ENCODE peak calls at places on chromosomes 11 and 22, in ten cellular contexts. Z is PC-3, B is BE2C, H is neural progenitor cell, T is uterus, G is pancreas, J is adrenal gland, O is right atrium auricular region, E is psoas muscle, D is mammary epithelial cell. I is an unnamed sample. For H3K4me1, the result is how much of the 10 kb centered on the place peaks cover.

GRCh38 chr22:23533771-23534191 is 46.3 kb downstream of the IGLL1 start:
- DNase-seq in Z (no peak), B (no peak), H (no peak), T (no peak), G (peak), J (no peak), O (no peak), E (no peak), D (no peak), I (no peak)

GRCh38 chr11:8760896-8761295 is 78.3 kb downstream of the RPL27A start:
- DNase-seq in Z (no peak), B (no peak), H (no peak), T (no peak), G (no peak), J (no peak), O (no peak), E (no peak), D (no peak), I (no peak)

GRCh38 chr11:69215784-69216415 is 60.2 kb downstream of the SMIM38 start:
- DNase-seq in Z (peak), B (no peak), H (no peak), T (no peak), G (no peak), J (no peak), O (no peak), E (no peak), D (peak), I (no peak)

GRCh38 chr22:24156146-24156914 is 25.0 kb upstream of the SUSD2 start:
- DNase-seq in Z (peak), B (peak), H (peak), T (no peak), G (peak), J (no peak), O (no peak), E (no peak), D (peak), I (peak)

GRCh38 chr22:26406118-26406517 is 22.9 kb upstream of the ASPHD2 start:
- DNase-seq in Z (peak), B (peak), H (no peak), T (no peak), G (no peak), J (no peak), O (no peak), E (no peak), D (no peak), I (no peak)

GRCh38 chr22:26234267-26234666 is 65.0 kb downstream of the SEZ6L start:
- DNase-seq in Z (no peak), B (no peak), H (no peak), T (no peak), G (no peak), J (no peak), O (no peak), E (no peak), D (no peak), I (no peak)

GRCh38 chr22:19974233-19974861 is 32.7 kb upstream of the TXNRD2 start:
- DNase-seq in Z (peak), B (peak), H (peak), T (no peak), G (no peak), J (no peak), O (no peak), E (no peak), D (no peak), I (peak)

GRCh38 chr11:102139081-102139498 is 28.8 kb downstream of the YAP1 start:
- DNase-seq in Z (peak), B (no peak), H (no peak), T (peak), G (no peak), J (no peak), O (no peak), E (no peak), D (peak), I (no peak)

GRCh38 chr11:12418019-12418611 is 40.7 kb downstream of the PARVA start:
- DNase-seq in Z (no peak), B (no peak), H (no peak), T (peak), G (no peak), J (no peak), O (no peak), E (no peak), D (peak), I (peak)

GRCh38 chr11:45090607-45091006 is 55.8 kb upstream of the PRDM11 start:
- DNase-seq in Z (no peak), B (no peak), H (no peak), T (no peak), G (no peak), J (no peak), O (no peak), E (no peak), D (no peak), I (no peak)

GRCh38 chr22:44204937-44205712 is 24.4 kb downstream of the PARVG start:
- DNase-seq in Z (no peak), B (no peak), H (no peak), T (no peak), G (peak), J (no peak), O (no peak), E (no peak), D (no peak), I (no peak)

GRCh38 chr11:104946907-104947306 is 21.5 kb downstream of the CASP4 start:
- DNase-seq in Z (peak), B (peak), H (peak), T (no peak), G (no peak), J (no peak), O (no peak), E (no peak), D (peak), I (no peak)

GRCh38 chr11:131371791-131372104 is 1.3 kb downstream of the NTM start:
- DNase-seq in Z (no peak), B (no peak), H (no peak), T (no peak), G (no peak), J (no peak), O (no peak), E (no peak), D (no peak), I (no peak)

GRCh38 chr11:34468209-34468841 is 29.6 kb downstream of the CAT start:
- DNase-seq in Z (peak), B (peak), H (peak), T (no peak), G (no peak), J (peak), O (no peak), E (no peak), D (peak), I (no peak)

GRCh38 chr22:33380789-33381530 is 322.8 kb upstream of the SYN3 start:
- DNase-seq in Z (peak), B (no peak), H (no peak), T (no peak), G (no peak), J (no peak), O (no peak), E (no peak), D (peak), I (no peak)

GRCh38 chr11:70314730-70315129 is 44.2 kb downstream of the PPFIA1 start:
- DNase-seq in Z (no peak), B (peak), H (no peak), T (no peak), G (no peak), J (no peak), O (no peak), E (no peak), D (no peak), I (no peak)

GRCh38 chr11:13885083-13885482 is 77.4 kb upstream of the SPON1 start:
- DNase-seq in Z (peak), B (no peak), H (no peak), T (no peak), G (no peak), J (no peak), O (no peak), E (no peak), D (peak), I (no peak)

GRCh38 chr11:31823372-31824371 is 12.6 kb upstream of the PAX6 start:
- DNase-seq in Z (no peak), B (no peak), H (peak), T (no peak), G (no peak), J (no peak), O (no peak), E (no peak), D (no peak), I (no peak)

GRCh38 chr11:47997063-47998053 is 17.0 kb downstream of the PTPRJ start:
- DNase-seq in Z (no peak), B (no peak), H (no peak), T (no peak), G (no peak), J (no peak), O (no peak), E (no peak), D (no peak), I (no peak)

GRCh38 chr11:19344661-19345518 is 104.1 kb upstream of the E2F8 start:
- DNase-seq in Z (peak), B (peak), H (peak), T (no peak), G (peak), J (peak), O (no peak), E (peak), D (peak), I (peak)

GRCh38 chr11:114110948-114111347 is 51.4 kb downstream of the ZBTB16 start:
- DNase-seq in Z (no peak), B (no peak), H (no peak), T (peak), G (no peak), J (no peak), O (peak), E (no peak), D (no peak), I (peak)
- H3K4me3 ChIP-seq in Z (no peak), B (no peak), H (no peak), T (no peak), G (no peak), J (peak), O (no peak), E (peak), D (no peak), I (no peak)

GRCh38 chr22:37244114-37244921 is at the start of gene RAC2:
- DNase-seq in Z (peak), B (peak), H (peak), T (peak), G (peak), J (no peak), O (peak), E (peak), D (peak), I (peak)
- H3K4me1 ChIP-seq in Z (under half), B (under half), H (under half), T (under half), G (under half), J (under half), O (under half), E (under half), D (under half), I (under half)

DNA sequence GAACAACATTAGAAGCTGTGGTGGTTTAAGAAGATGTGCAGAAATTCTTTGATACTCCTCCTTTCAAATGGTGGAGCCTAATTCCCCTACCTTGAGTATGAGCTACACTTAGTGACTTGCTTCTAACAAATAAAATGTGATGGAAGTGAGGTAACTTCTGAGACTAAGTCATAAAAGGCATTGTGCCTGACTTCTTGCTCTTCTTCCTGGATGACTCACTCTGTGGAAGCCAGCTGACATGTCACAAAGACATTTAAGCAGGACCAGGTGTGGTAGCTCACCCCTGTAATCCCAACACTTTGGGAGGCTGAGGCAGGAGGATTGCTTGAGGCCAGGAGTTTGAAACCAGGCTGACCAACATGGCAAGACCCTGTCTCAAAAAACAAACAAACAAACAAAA is 3.9 kb upstream of the PLA2G3 start:
- DNase-seq in Z (peak), B (no peak), H (no peak), T (no peak), G (no peak), J (no peak), O (no peak), E (no peak), D (peak), I (no peak)
- H3K4me3 ChIP-seq in Z (no peak), B (no peak), H (no peak), T (no peak), G (no peak), J (no peak), O (no peak), E (no peak), D (no peak), I (no peak)

DNA sequence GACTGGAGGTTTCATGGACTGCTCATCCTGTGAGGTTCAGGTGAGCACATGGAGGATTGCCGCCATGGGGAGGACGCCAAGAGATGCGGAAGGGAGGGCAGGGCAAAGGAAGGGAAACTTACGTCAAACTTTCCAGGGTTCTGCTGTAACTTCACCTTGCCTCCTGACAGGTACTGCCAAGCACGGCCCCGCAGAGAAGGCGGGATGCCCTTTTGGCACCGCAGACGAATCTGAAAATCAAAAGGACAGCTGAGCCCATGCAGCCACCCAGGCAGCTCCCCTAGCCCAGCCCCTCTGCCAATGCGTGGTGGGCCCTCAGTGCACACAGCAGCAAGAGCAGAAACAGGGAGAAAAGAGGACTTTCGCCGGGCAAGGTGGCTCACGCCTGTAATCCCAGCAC is 10.0 kb upstream of the CASTOR1 start:
- DNase-seq in Z (no peak), B (no peak), H (no peak), T (no peak), G (no peak), J (no peak), O (no peak), E (no peak), D (no peak), I (peak)
- H3K4me1 ChIP-seq in Z (under half), B (under half), H (under half), T (under half), G (under half), J (under half), O (under half), E (under half), D (under half), I (under half)

DNA sequence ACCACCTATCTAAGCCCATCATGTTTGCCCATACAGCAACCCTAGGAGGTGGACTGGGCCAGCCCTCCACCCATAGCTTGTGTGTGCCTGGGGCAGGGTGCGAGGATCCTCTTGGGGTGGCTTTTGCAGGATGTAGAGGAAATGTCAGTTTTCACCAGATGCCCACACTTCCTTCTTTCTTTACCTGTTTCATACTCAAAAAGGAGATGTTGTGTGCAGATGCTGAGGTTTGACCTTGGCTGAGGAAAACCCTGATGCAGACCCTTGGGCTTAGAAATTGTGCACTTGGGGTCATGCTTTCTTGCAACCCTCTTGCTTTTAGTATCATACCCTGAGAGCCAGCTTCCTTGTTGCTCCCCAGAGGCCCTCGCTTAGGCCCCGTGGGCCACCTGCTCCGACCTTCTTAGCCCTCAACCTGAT is 2.2 kb downstream of the HTR3A start:
- DNase-seq in Z (no peak), B (no peak), H (no peak), T (no peak), G (no peak), J (no peak), O (no peak), E (no peak), D (no peak), I (no peak)
- H3K4me3 ChIP-seq in Z (no peak), B (no peak), H (no peak), T (no peak), G (no peak), J (no peak), O (no peak), E (no peak), D (no peak), I (no peak)